ENCODE peak calls at places on chromosomes 6 and 20, in ten cellular contexts. One of them, this sample, is unnamed.

GRCh38 chr6:90537027-90537426 is 49.8 kb downstream of the MAP3K7 start:
- DNase-seq in SK-N-SH: no peak
- DNase-seq in ovary: no peak
- DNase-seq in GM23338: no peak
- DNase-seq in effector memory CD4-positive, alpha-beta T cell: no peak
- DNase-seq in lung: no peak
- DNase-seq in H9: no peak
- DNase-seq in upper lobe of left lung: no peak
- DNase-seq in pancreas: no peak
- DNase-seq in substantia nigra: no peak
- DNase-seq in this sample: no peak

GRCh38 chr6:73585566-73586415 is 65.0 kb upstream of the EEF1A1 start:
- DNase-seq in GM23338: peak
- DNase-seq in lung: peak
- DNase-seq in pancreas: peak
- DNase-seq in upper lobe of left lung: no peak
- DNase-seq in effector memory CD4-positive, alpha-beta T cell: peak
- DNase-seq in ovary: no peak
- DNase-seq in SK-N-SH: no peak
- DNase-seq in substantia nigra: no peak
- DNase-seq in H9: peak
- DNase-seq in this sample: no peak

GRCh38 chr6:29724937-29725869 is 2.0 kb downstream of the HLA-F start:
- DNase-seq in lung: no peak
- DNase-seq in SK-N-SH: no peak
- DNase-seq in H9: no peak
- DNase-seq in effector memory CD4-positive, alpha-beta T cell: no peak
- DNase-seq in GM23338: no peak
- DNase-seq in substantia nigra: no peak
- DNase-seq in upper lobe of left lung: no peak
- DNase-seq in ovary: no peak
- DNase-seq in pancreas: no peak
- DNase-seq in this sample: no peak

GRCh38 chr20:45308078-45308778 is at the start of gene MATN4:
- DNase-seq in upper lobe of left lung: peak
- DNase-seq in pancreas: peak
- DNase-seq in H9: peak
- DNase-seq in substantia nigra: no peak
- DNase-seq in lung: peak
- DNase-seq in ovary: no peak
- DNase-seq in SK-N-SH: no peak
- DNase-seq in GM23338: peak
- DNase-seq in effector memory CD4-positive, alpha-beta T cell: no peak
- DNase-seq in this sample: no peak

GRCh38 chr20:32674362-32674789 is 635 bp upstream of the C20orf203 start:
- DNase-seq in GM23338: peak
- DNase-seq in upper lobe of left lung: no peak
- DNase-seq in SK-N-SH: peak
- DNase-seq in substantia nigra: peak
- DNase-seq in effector memory CD4-positive, alpha-beta T cell: peak
- DNase-seq in lung: peak
- DNase-seq in H9: no peak
- DNase-seq in ovary: no peak
- DNase-seq in pancreas: no peak
- DNase-seq in this sample: peak

GRCh38 chr20:44151621-44152416 is 35.2 kb downstream of the JPH2 start:
- DNase-seq in pancreas: no peak
- DNase-seq in SK-N-SH: no peak
- DNase-seq in GM23338: no peak
- DNase-seq in H9: no peak
- DNase-seq in upper lobe of left lung: no peak
- DNase-seq in ovary: no peak
- DNase-seq in effector memory CD4-positive, alpha-beta T cell: no peak
- DNase-seq in substantia nigra: no peak
- DNase-seq in lung: no peak
- DNase-seq in this sample: no peak

GRCh38 chr6:139747154-139747553 is 372.7 kb upstream of the CITED2 start:
- DNase-seq in effector memory CD4-positive, alpha-beta T cell: no peak
- DNase-seq in lung: peak
- DNase-seq in ovary: no peak
- DNase-seq in H9: no peak
- DNase-seq in substantia nigra: no peak
- DNase-seq in GM23338: no peak
- DNase-seq in pancreas: no peak
- DNase-seq in upper lobe of left lung: no peak
- DNase-seq in SK-N-SH: no peak
- DNase-seq in this sample: no peak

GRCh38 chr20:56875052-56875663 is 246.1 kb downstream of the TFAP2C start:
- DNase-seq in GM23338: no peak
- DNase-seq in H9: peak
- DNase-seq in SK-N-SH: no peak
- DNase-seq in pancreas: no peak
- DNase-seq in lung: no peak
- DNase-seq in substantia nigra: no peak
- DNase-seq in upper lobe of left lung: no peak
- DNase-seq in effector memory CD4-positive, alpha-beta T cell: no peak
- DNase-seq in ovary: no peak
- DNase-seq in this sample: no peak

GRCh38 chr6:130872250-130873095 is 45.3 kb downstream of the SMLR1 start:
- DNase-seq in ovary: peak
- DNase-seq in effector memory CD4-positive, alpha-beta T cell: peak
- DNase-seq in pancreas: peak
- DNase-seq in substantia nigra: peak
- DNase-seq in H9: peak
- DNase-seq in lung: peak
- DNase-seq in GM23338: peak
- DNase-seq in upper lobe of left lung: no peak
- DNase-seq in SK-N-SH: peak
- DNase-seq in this sample: peak

GRCh38 chr6:41278699-41279405 is 7.6 kb downstream of the TREM1 start:
- DNase-seq in upper lobe of left lung: no peak
- DNase-seq in H9: peak
- DNase-seq in substantia nigra: no peak
- DNase-seq in effector memory CD4-positive, alpha-beta T cell: peak
- DNase-seq in ovary: no peak
- DNase-seq in GM23338: peak
- DNase-seq in pancreas: peak
- DNase-seq in lung: peak
- DNase-seq in SK-N-SH: peak
- DNase-seq in this sample: no peak

GRCh38 chr20:8903655-8904605 is 165.0 kb upstream of the PLCB4 start:
- DNase-seq in effector memory CD4-positive, alpha-beta T cell: no peak
- DNase-seq in substantia nigra: no peak
- DNase-seq in lung: no peak
- DNase-seq in GM23338: no peak
- DNase-seq in SK-N-SH: no peak
- DNase-seq in upper lobe of left lung: no peak
- DNase-seq in H9: no peak
- DNase-seq in pancreas: no peak
- DNase-seq in ovary: no peak
- DNase-seq in this sample: no peak

GRCh38 chr6:33620158-33620583 is 951 bp upstream of the ITPR3 start:
- DNase-seq in GM23338: no peak
- DNase-seq in substantia nigra: no peak
- DNase-seq in SK-N-SH: peak
- DNase-seq in lung: peak
- DNase-seq in ovary: no peak
- DNase-seq in pancreas: peak
- DNase-seq in upper lobe of left lung: peak
- DNase-seq in effector memory CD4-positive, alpha-beta T cell: peak
- DNase-seq in H9: peak
- DNase-seq in this sample: no peak

GRCh38 chr20:54044156-54044555 is 26.2 kb downstream of the BCAS1 start:
- DNase-seq in ovary: no peak
- DNase-seq in pancreas: no peak
- DNase-seq in GM23338: no peak
- DNase-seq in substantia nigra: no peak
- DNase-seq in H9: no peak
- DNase-seq in lung: no peak
- DNase-seq in upper lobe of left lung: no peak
- DNase-seq in SK-N-SH: no peak
- DNase-seq in effector memory CD4-positive, alpha-beta T cell: no peak
- DNase-seq in this sample: no peak

GRCh38 chr6:23180504-23181293 is 611.3 kb downstream of the HDGFL1 start:
- DNase-seq in H9: no peak
- DNase-seq in upper lobe of left lung: no peak
- DNase-seq in substantia nigra: peak
- DNase-seq in effector memory CD4-positive, alpha-beta T cell: no peak
- DNase-seq in lung: peak
- DNase-seq in pancreas: peak
- DNase-seq in GM23338: peak
- DNase-seq in ovary: peak
- DNase-seq in SK-N-SH: peak
- DNase-seq in this sample: peak

GRCh38 chr6:156807028-156807427 is 29.9 kb downstream of the ARID1B start:
- DNase-seq in pancreas: no peak
- DNase-seq in substantia nigra: no peak
- DNase-seq in GM23338: peak
- DNase-seq in lung: no peak
- DNase-seq in effector memory CD4-positive, alpha-beta T cell: no peak
- DNase-seq in SK-N-SH: no peak
- DNase-seq in ovary: no peak
- DNase-seq in H9: no peak
- DNase-seq in upper lobe of left lung: no peak
- DNase-seq in this sample: no peak

GRCh38 chr6:44475417-44475778 is 87.9 kb downstream of the CDC5L start:
- DNase-seq in ovary: no peak
- DNase-seq in lung: no peak
- DNase-seq in GM23338: no peak
- DNase-seq in effector memory CD4-positive, alpha-beta T cell: no peak
- DNase-seq in H9: no peak
- DNase-seq in SK-N-SH: no peak
- DNase-seq in upper lobe of left lung: no peak
- DNase-seq in pancreas: no peak
- DNase-seq in substantia nigra: no peak
- DNase-seq in this sample: no peak

GRCh38 chr6:11681770-11682169 is 96.8 kb downstream of the ADTRP start:
- DNase-seq in H9: no peak
- DNase-seq in SK-N-SH: no peak
- DNase-seq in GM23338: no peak
- DNase-seq in lung: no peak
- DNase-seq in substantia nigra: no peak
- DNase-seq in pancreas: no peak
- DNase-seq in upper lobe of left lung: no peak
- DNase-seq in ovary: no peak
- DNase-seq in effector memory CD4-positive, alpha-beta T cell: no peak
- DNase-seq in this sample: no peak

GRCh38 chr6:11685411-11686093 is 93.1 kb downstream of the ADTRP start:
- DNase-seq in H9: no peak
- DNase-seq in SK-N-SH: no peak
- DNase-seq in effector memory CD4-positive, alpha-beta T cell: no peak
- DNase-seq in GM23338: no peak
- DNase-seq in ovary: no peak
- DNase-seq in substantia nigra: no peak
- DNase-seq in upper lobe of left lung: no peak
- DNase-seq in pancreas: no peak
- DNase-seq in lung: no peak
- DNase-seq in this sample: no peak

GRCh38 chr6:11681357-11681756 is 97.2 kb downstream of the ADTRP start:
- DNase-seq in SK-N-SH: no peak
- DNase-seq in pancreas: no peak
- DNase-seq in upper lobe of left lung: no peak
- DNase-seq in H9: no peak
- DNase-seq in effector memory CD4-positive, alpha-beta T cell: no peak
- DNase-seq in substantia nigra: no peak
- DNase-seq in lung: no peak
- DNase-seq in ovary: no peak
- DNase-seq in GM23338: no peak
- DNase-seq in this sample: no peak

GRCh38 chr6:11682525-11682924 is 96.1 kb downstream of the ADTRP start:
- DNase-seq in pancreas: no peak
- DNase-seq in lung: no peak
- DNase-seq in ovary: no peak
- DNase-seq in H9: no peak
- DNase-seq in SK-N-SH: no peak
- DNase-seq in upper lobe of left lung: no peak
- DNase-seq in substantia nigra: no peak
- DNase-seq in GM23338: no peak
- DNase-seq in effector memory CD4-positive, alpha-beta T cell: no peak
- DNase-seq in this sample: no peak
- H3K27ac ChIP-seq in pancreas: no peak
- H3K27ac ChIP-seq in lung: no peak
- H3K27ac ChIP-seq in ovary: no peak
- H3K27ac ChIP-seq in H9: no peak
- H3K27ac ChIP-seq in SK-N-SH: no peak
- H3K27ac ChIP-seq in upper lobe of left lung: no peak
- H3K27ac ChIP-seq in substantia nigra: no peak
- H3K27ac ChIP-seq in GM23338: no peak
- H3K27ac ChIP-seq in effector memory CD4-positive, alpha-beta T cell: no peak
- H3K27ac ChIP-seq in this sample: no peak

GRCh38 chr6:37928217-37928616 is 108.7 kb downstream of the ZFAND3 start:
- DNase-seq in H9: no peak
- DNase-seq in GM23338: peak
- DNase-seq in substantia nigra: no peak
- DNase-seq in lung: no peak
- DNase-seq in ovary: no peak
- DNase-seq in pancreas: no peak
- DNase-seq in effector memory CD4-positive, alpha-beta T cell: no peak
- DNase-seq in upper lobe of left lung: no peak
- DNase-seq in SK-N-SH: no peak
- DNase-seq in this sample: no peak
- H3K27ac ChIP-seq in H9: no peak
- H3K27ac ChIP-seq in GM23338: no peak
- H3K27ac ChIP-seq in substantia nigra: no peak
- H3K27ac ChIP-seq in lung: no peak
- H3K27ac ChIP-seq in ovary: no peak
- H3K27ac ChIP-seq in pancreas: no peak
- H3K27ac ChIP-seq in effector memory CD4-positive, alpha-beta T cell: no peak
- H3K27ac ChIP-seq in upper lobe of left lung: no peak
- H3K27ac ChIP-seq in SK-N-SH: no peak
- H3K27ac ChIP-seq in this sample: no peak

DNA sequence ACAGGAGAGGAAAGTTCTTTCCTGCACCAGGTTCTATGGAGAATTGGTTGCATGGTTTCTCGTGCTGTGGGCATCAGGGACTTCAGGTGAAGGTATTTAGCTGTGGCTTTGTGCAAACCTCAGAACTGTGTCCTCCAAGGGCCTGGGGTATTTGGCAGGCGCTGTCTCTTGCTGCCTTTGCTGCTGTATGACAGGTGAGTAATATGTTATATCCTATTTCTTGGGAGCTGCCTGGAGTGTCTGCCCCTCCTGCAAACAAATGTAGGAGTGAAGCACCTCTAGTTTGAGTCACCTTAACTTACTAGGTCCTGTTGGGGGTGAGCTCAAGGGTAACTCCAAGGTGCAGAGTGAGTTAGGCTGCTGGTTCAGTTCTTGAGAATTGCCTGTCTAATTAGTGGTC is 177.7 kb upstream of the RNF24 start:
- DNase-seq in effector memory CD4-positive, alpha-beta T cell: no peak
- DNase-seq in pancreas: no peak
- DNase-seq in lung: no peak
- DNase-seq in upper lobe of left lung: no peak
- DNase-seq in GM23338: no peak
- DNase-seq in ovary: no peak
- DNase-seq in substantia nigra: no peak
- DNase-seq in H9: no peak
- DNase-seq in SK-N-SH: no peak
- DNase-seq in this sample: no peak
- H3K27ac ChIP-seq in effector memory CD4-positive, alpha-beta T cell: no peak
- H3K27ac ChIP-seq in pancreas: no peak
- H3K27ac ChIP-seq in lung: no peak
- H3K27ac ChIP-seq in upper lobe of left lung: no peak
- H3K27ac ChIP-seq in GM23338: no peak
- H3K27ac ChIP-seq in ovary: no peak
- H3K27ac ChIP-seq in substantia nigra: no peak
- H3K27ac ChIP-seq in H9: no peak
- H3K27ac ChIP-seq in SK-N-SH: no peak
- H3K27ac ChIP-seq in this sample: no peak

GRCh38 chr6:158642805-158643489 is 1.6 kb downstream of the DYNLT1 start:
- DNase-seq in H9: no peak
- DNase-seq in effector memory CD4-positive, alpha-beta T cell: no peak
- DNase-seq in ovary: no peak
- DNase-seq in GM23338: no peak
- DNase-seq in pancreas: no peak
- DNase-seq in SK-N-SH: no peak
- DNase-seq in substantia nigra: no peak
- DNase-seq in upper lobe of left lung: no peak
- DNase-seq in lung: peak
- DNase-seq in this sample: no peak
- H3K27ac ChIP-seq in H9: no peak
- H3K27ac ChIP-seq in effector memory CD4-positive, alpha-beta T cell: peak
- H3K27ac ChIP-seq in ovary: no peak
- H3K27ac ChIP-seq in GM23338: no peak
- H3K27ac ChIP-seq in pancreas: no peak
- H3K27ac ChIP-seq in SK-N-SH: peak
- H3K27ac ChIP-seq in substantia nigra: no peak
- H3K27ac ChIP-seq in upper lobe of left lung: peak
- H3K27ac ChIP-seq in lung: peak
- H3K27ac ChIP-seq in this sample: no peak

This sample was measured in caudate nucleus.